ENCODE peak calls at places on chromosomes 1 and 21, in four cellular contexts. O is CD8-positive, alpha-beta T cell; M is neuronal stem cell; G is transverse colon. Q is an unnamed sample.

GRCh38 chr1:213983589-213984386 is 4.0 kb upstream of the PROX1 start:
- DNase-seq in O (no peak), M (no peak), G (no peak), Q (no peak)

GRCh38 chr1:156767879-156768608 is 709 bp downstream of the PRCC start:
- DNase-seq in O (no peak), M (peak; percentile 49), G (peak; percentile 26), Q (no peak)

GRCh38 chr1:9615316-9616063 is 26.8 kb downstream of the TMEM201 start:
- DNase-seq in O (peak; percentile 28), M (no peak), G (peak; percentile 37), Q (peak; percentile 79)

GRCh38 chr1:41450747-41451285 is 33.7 kb downstream of the EDN2 start:
- DNase-seq in O (no peak), M (no peak), G (no peak), Q (no peak)

GRCh38 chr1:20472860-20473711 is 12.9 kb downstream of the CAMK2N1 start:
- DNase-seq in O (no peak), M (peak; percentile 78), G (peak; percentile 56), Q (peak; percentile 39)

GRCh38 chr1:116873680-116874271 is 35.9 kb upstream of the PTGFRN start:
- DNase-seq in O (no peak), M (no peak), G (no peak), Q (no peak)

GRCh38 chr1:183841950-183842816 is 37.3 kb downstream of the RGL1 start:
- DNase-seq in O (no peak), M (no peak), G (peak; percentile 26), Q (no peak)

GRCh38 chr1:91650764-91651163 is 150.1 kb downstream of the CDC7 start:
- DNase-seq in O (no peak), M (no peak), G (peak; percentile 48), Q (no peak)

GRCh38 chr1:219813344-219813743 is 115.0 kb downstream of the SLC30A10 start:
- DNase-seq in O (no peak), M (no peak), G (no peak), Q (no peak)

GRCh38 chr1:204357551-204357950 is 2.2 kb downstream of the PLEKHA6 start:
- DNase-seq in O (no peak), M (no peak), G (no peak), Q (no peak)

GRCh38 chr21:42521805-42522204 is 8.2 kb downstream of the SLC37A1 start:
- DNase-seq in O (no peak), M (no peak), G (no peak), Q (no peak)

GRCh38 chr1:52937433-52938065 is 10.5 kb downstream of the SCP2 start:
- DNase-seq in O (no peak), M (no peak), G (no peak), Q (no peak)

GRCh38 chr1:198107041-198107440 is 49.8 kb upstream of the NEK7 start:
- DNase-seq in O (no peak), M (no peak), G (no peak), Q (no peak)

GRCh38 chr1:41976671-41977070 is 57.9 kb upstream of the HIVEP3 start:
- DNase-seq in O (no peak), M (no peak), G (no peak), Q (no peak)

GRCh38 chr1:79441243-79441642 is 434.7 kb upstream of the ADGRL4 start:
- DNase-seq in O (no peak), M (no peak), G (no peak), Q (no peak)

GRCh38 chr1:224733021-224733911 is 117.1 kb downstream of the CNIH3 start:
- DNase-seq in O (no peak), M (no peak), G (no peak), Q (no peak)

GRCh38 chr1:178540646-178541045 is 27.7 kb downstream of the TEX35 start:
- DNase-seq in O (no peak), M (no peak), G (no peak), Q (no peak)

GRCh38 chr1:232009741-232010140 is 383.2 kb downstream of the DISC1 start:
- DNase-seq in O (no peak), M (no peak), G (no peak), Q (no peak)

GRCh38 chr1:100834779-100835645 is 59.6 kb downstream of the EXTL2 start:
- DNase-seq in O (no peak), M (no peak), G (no peak), Q (no peak)

GRCh38 chr1:198878566-198878965 is 239.7 kb downstream of the PTPRC start:
- DNase-seq in O (no peak), M (no peak), G (no peak), Q (no peak)

GRCh38 chr1:25848531-25848930 is 10.7 kb downstream of the AUNIP start:
- DNase-seq in O (no peak), M (no peak), G (no peak), Q (no peak)

GRCh38 chr1:2516946-2517345 is 9.4 kb downstream of the PANK4 start:
- DNase-seq in O (no peak), M (no peak), G (no peak), Q (no peak)

GRCh38 chr1:209835782-209836298 is 8.1 kb downstream of the UTP25 start:
- DNase-seq in O (no peak), M (no peak), G (no peak), Q (no peak)

GRCh38 chr1:116167625-116168276 is 56.6 kb downstream of the MAB21L3 start:
- DNase-seq in O (no peak), M (no peak), G (peak; percentile 30), Q (no peak)

GRCh38 chr1:109201123-109201703 is 12.5 kb upstream of the SARS1 start:
- DNase-seq in O (no peak), M (peak; percentile 46), G (peak; percentile 60), Q (no peak)

GRCh38 chr1:72891976-72892375 is 609.6 kb upstream of the NEGR1 start:
- DNase-seq in O (no peak), M (no peak), G (no peak), Q (no peak)

GRCh38 chr1:111733183-111733995 is 5.8 kb downstream of the INKA2 start:
- DNase-seq in O (no peak), M (no peak), G (peak; percentile 36), Q (no peak)

GRCh38 chr21:36163780-36164426 is 7.3 kb downstream of the DOP1B start:
- DNase-seq in O (no peak), M (no peak), G (no peak), Q (no peak)

GRCh38 chr1:109904105-109904817 is 6.4 kb upstream of the CSF1 start:
- DNase-seq in O (no peak), M (no peak), G (no peak), Q (no peak)

GRCh38 chr1:160006312-160006940 is 25.4 kb downstream of the PIGM start:
- DNase-seq in O (peak; percentile 47), M (peak; percentile 62), G (peak; percentile 82), Q (peak; percentile 92)

GRCh38 chr1:227673441-227673840 is 61.7 kb downstream of the JMJD4 start:
- DNase-seq in O (no peak), M (no peak), G (no peak), Q (no peak)
- H3K9me3 ChIP-seq in O (peaks cover 41% of the 10 kb centered on the region), M (peaks cover 12% of the 10 kb centered on the region), G (peaks cover 80% of the 10 kb centered on the region), Q (no peaks in the 10 kb centered on the region)

DNA sequence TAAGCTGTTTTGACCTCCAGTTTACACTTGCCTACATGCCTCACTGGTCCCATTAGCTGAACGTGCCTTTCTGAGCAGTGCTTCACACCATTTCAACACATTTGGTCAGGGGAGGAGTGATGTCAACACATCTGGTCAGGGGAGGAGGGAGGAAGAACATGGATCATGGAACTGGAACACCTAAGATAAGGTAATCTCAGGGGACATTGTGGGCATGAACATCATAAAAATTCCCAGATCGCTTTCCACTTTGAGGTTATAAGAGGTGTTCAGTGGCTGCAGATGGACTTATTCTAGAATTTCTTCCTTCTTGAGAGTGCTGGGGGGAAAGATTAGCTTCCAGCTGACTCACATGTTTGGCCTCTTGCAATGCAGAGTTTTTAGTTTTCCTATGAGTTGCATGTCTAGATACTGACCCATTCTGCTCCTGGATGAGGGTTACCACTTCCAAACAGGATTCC is 2.0 kb downstream of the QSOX1 start:
- DNase-seq in O (no peak), M (no peak), G (no peak), Q (peak; percentile 36)
- H3K4me3 ChIP-seq in O (no peak overlapping the region), M (no peak overlapping the region), G (no peak overlapping the region), Q (no peak overlapping the region)

DNA sequence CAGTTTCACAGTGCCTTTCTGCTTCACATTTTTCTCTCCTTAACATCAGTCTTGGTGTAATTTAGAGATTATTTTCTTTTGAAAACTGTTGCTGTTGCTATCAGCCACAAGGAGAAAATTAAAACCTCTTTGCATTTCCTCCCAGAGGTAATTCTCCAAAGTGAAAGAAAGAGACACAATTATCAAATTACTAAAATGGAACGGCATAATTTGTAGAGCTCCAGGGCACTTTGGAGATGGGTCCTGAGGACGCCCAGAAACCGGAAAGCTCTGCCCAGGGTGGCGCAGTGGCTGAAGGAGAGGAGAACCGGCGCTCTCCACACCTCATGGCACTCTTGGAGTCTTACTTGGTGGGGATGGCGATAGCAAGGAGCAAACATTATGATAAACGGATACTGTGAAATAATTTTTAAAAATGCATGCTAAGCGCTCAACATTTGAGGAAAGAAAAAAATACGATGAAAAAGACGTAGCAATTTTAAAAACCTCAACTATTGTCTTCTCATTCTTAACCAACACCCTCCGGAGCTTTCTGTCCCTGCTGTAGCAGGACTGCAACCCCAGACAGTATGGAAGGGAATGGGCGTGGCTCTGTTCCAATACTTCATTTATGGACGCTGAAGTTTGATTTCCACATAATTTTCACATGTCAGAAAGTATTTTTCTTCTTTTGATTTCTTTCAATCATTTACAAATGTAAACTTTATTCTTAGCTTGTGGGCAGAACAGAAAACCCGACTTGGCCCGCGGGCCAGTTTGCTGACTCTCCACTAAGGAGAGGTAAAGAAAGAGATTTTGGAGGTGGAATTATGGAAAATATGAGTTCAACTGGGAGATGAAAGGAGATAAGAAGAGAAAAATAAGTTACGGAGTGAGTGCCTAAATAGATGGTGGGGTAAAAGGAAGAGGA is 1.1 kb downstream of the S100A11 start:
- DNase-seq in O (no peak), M (no peak), G (peak; percentile 48), Q (no peak)
- H3K4me1 ChIP-seq in O (peaks cover 35% of the 10 kb centered on the region), M (peaks cover 10% of the 10 kb centered on the region), G (peaks cover 20% of the 10 kb centered on the region), Q (no peaks in the 10 kb centered on the region)

GRCh38 chr1:82487778-82488177 is 687.0 kb downstream of the ADGRL2 start:
- DNase-seq in O (no peak), M (no peak), G (no peak), Q (no peak)
- H3K9me3 ChIP-seq in O (no peaks in the 10 kb centered on the region), M (no peaks in the 10 kb centered on the region), G (no peaks in the 10 kb centered on the region), Q (no peaks in the 10 kb centered on the region)

DNA sequence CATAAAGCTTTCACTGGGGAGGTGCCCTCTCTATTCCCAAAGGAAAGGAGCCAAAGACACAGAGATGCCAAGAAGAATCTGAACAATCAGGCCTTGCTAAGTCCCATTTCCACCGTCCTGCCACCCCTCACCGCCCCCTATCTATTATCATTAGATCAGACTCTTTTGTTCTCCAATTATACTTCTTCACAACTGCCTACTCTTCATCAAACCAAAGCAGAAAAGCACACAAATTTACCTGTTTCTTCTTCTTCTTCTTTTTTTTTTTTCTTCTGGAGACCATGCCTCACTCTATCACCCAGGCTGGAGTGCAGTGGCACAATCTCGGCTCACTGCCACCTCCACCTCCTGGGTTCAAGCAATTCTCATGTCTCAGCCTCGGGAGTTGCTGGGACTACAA is 43.1 kb upstream of the ARHGEF10L start:
- DNase-seq in O (no peak), M (no peak), G (no peak), Q (no peak)
- H3K4me3 ChIP-seq in O (no peak overlapping the region), M (no peak overlapping the region), G (no peak overlapping the region), Q (no peak overlapping the region)